ENCODE peak calls at places on chromosomes 5 and 9, in four cellular contexts. One of them, this sample, is unnamed.

GRCh38 chr5:156824800-156825199 is 25.3 kb upstream of the PPP1R2B start:
- DNase-seq in GM12878: no peak
- DNase-seq in K562: no peak
- DNase-seq in HepG2: peak
- DNase-seq in this sample: no peak

GRCh38 chr9:15501803-15502202 is 9.0 kb downstream of the PSIP1 start:
- DNase-seq in HepG2: no peak
- DNase-seq in GM12878: no peak
- DNase-seq in K562: no peak
- DNase-seq in this sample: no peak

GRCh38 chr9:95572370-95573151 is 55.8 kb upstream of the PTCH1 start:
- DNase-seq in K562: no peak
- DNase-seq in GM12878: no peak
- DNase-seq in HepG2: no peak
- DNase-seq in this sample: no peak

GRCh38 chr9:125540497-125540896 is 166.5 kb downstream of the MAPKAP1 start:
- DNase-seq in GM12878: no peak
- DNase-seq in K562: no peak
- DNase-seq in HepG2: no peak
- DNase-seq in this sample: no peak

GRCh38 chr9:24464321-24464951 is 81.3 kb downstream of the IZUMO3 start:
- DNase-seq in GM12878: no peak
- DNase-seq in K562: no peak
- DNase-seq in HepG2: no peak
- DNase-seq in this sample: no peak

GRCh38 chr5:34666392-34667080 is 10.4 kb downstream of the RAI14 start:
- DNase-seq in HepG2: no peak
- DNase-seq in GM12878: no peak
- DNase-seq in K562: no peak
- DNase-seq in this sample: no peak

GRCh38 chr5:180467028-180467427 is 27.2 kb upstream of the CNOT6 start:
- DNase-seq in GM12878: no peak
- DNase-seq in HepG2: no peak
- DNase-seq in K562: no peak
- DNase-seq in this sample: no peak

GRCh38 chr9:89734561-89734960 is 129.7 kb downstream of the GADD45G start:
- DNase-seq in GM12878: no peak
- DNase-seq in HepG2: no peak
- DNase-seq in K562: no peak
- DNase-seq in this sample: no peak

GRCh38 chr5:169009171-169009570 is 291.8 kb downstream of the SLIT3 start:
- DNase-seq in K562: no peak
- DNase-seq in HepG2: no peak
- DNase-seq in GM12878: no peak
- DNase-seq in this sample: no peak

DNA sequence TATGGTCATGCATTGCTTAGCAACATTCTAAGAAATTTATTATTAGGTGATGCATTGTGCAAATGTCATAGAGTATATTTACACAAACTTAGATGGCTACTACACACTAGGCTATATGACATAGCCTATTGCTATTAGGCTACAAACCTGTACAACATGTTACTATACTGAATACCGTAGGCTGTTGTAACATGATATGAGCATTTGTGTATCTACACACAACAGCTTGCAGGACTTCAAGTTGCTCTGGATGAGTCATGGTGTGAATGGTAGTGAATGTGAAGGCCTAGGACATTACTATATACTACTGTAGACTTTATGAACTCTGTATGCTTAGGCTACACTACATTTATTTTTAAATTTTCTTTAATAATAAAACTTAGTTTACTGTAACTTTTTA is 107.2 kb upstream of the MAMDC2 start:
- DNase-seq in HepG2: no peak
- DNase-seq in K562: no peak
- DNase-seq in GM12878: no peak
- DNase-seq in this sample: no peak
- TF ChIP-seq FOXK2 in HepG2: no peak
- TF ChIP-seq FOXK2 in K562: no peak
- TF ChIP-seq FOXK2 in GM12878: no peak
- TF ChIP-seq FOXK2 in this sample: no peak

GRCh38 chr9:36036253-36036779 is 397 bp upstream of the RECK start:
- DNase-seq in K562: no peak
- DNase-seq in HepG2: no peak
- DNase-seq in GM12878: no peak
- DNase-seq in this sample: no peak
- TF ChIP-seq SP1 in K562: no peak
- TF ChIP-seq SP1 in HepG2: no peak
- TF ChIP-seq SP1 in GM12878: no peak
- TF ChIP-seq SP1 in this sample: no peak

GRCh38 chr9:32069169-32069813 is 315.2 kb upstream of the ACO1 start:
- DNase-seq in K562: no peak
- DNase-seq in HepG2: peak
- DNase-seq in GM12878: no peak
- DNase-seq in this sample: no peak
- TF ChIP-seq BHLHE40 in K562: no peak
- TF ChIP-seq BHLHE40 in HepG2: no peak
- TF ChIP-seq BHLHE40 in GM12878: no peak
- TF ChIP-seq BHLHE40 in this sample: no peak

DNA sequence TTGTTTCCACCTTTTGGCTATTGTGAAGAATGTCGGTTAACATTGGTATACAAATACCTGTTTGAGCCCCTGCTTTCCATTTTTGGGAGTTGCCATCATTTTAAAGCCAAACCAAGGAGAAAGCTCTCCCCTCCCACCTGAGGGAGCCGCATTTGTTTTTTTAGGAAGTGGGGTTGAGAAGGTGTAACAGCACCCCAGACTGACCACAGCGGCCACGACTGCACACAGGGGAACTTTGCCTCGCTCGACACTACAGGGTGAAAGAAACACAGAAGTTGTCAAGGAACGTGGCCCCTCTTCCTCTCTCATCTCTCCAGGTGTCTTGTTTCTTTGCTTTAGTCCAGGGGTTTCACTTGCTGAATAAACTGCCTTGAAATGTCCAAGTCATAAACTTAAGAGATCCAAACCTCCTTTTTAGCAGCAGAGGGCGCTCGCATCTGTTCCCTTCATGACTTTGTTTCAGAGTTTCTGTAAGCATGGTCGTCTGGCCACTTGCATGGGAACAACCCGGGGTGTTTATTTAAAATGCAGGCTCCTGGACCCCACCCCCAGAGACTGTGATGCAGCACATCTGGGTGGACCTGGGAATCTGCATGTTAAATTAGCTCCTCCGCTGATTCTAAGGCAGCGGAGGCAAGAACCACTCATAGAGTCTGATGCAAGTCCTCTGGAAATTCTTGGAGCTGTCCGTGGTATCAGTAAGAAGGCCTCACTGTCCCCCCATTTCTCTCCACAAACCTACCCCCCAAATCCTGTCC is 2.1 kb upstream of the TTLL11 start:
- DNase-seq in GM12878: no peak
- DNase-seq in K562: peak
- DNase-seq in HepG2: peak
- DNase-seq in this sample: peak
- TF ChIP-seq FOXK2 in GM12878: no peak
- TF ChIP-seq FOXK2 in K562: no peak
- TF ChIP-seq FOXK2 in HepG2: no peak
- TF ChIP-seq FOXK2 in this sample: no peak

DNA sequence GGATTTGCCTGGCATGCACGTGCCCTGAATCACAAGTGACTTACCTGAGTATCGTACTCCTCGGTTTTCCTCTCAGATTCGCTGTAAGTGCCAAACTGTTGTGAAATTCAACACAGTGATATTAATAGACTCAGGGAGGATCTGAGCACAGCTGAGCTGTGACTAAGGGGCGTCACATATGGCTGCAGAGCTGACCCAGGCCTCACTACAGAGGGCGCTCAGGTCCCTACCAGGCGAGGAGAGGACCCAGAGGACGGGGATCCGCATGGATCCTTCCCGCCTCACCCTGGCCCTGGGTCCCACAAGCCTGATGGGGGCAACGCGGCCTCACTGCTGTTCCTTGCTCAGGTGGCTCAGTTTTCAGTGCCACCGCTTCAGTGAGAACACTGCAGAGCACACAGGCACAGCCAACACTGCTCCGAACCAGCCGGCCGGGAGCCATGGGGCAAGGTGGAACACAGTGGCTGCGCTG is 20.1 kb downstream of the CLPTM1L start:
- DNase-seq in HepG2: no peak
- DNase-seq in K562: no peak
- DNase-seq in GM12878: no peak
- DNase-seq in this sample: no peak
- TF ChIP-seq SP1 in HepG2: no peak
- TF ChIP-seq SP1 in K562: no peak
- TF ChIP-seq SP1 in GM12878: no peak
- TF ChIP-seq SP1 in this sample: no peak

DNA sequence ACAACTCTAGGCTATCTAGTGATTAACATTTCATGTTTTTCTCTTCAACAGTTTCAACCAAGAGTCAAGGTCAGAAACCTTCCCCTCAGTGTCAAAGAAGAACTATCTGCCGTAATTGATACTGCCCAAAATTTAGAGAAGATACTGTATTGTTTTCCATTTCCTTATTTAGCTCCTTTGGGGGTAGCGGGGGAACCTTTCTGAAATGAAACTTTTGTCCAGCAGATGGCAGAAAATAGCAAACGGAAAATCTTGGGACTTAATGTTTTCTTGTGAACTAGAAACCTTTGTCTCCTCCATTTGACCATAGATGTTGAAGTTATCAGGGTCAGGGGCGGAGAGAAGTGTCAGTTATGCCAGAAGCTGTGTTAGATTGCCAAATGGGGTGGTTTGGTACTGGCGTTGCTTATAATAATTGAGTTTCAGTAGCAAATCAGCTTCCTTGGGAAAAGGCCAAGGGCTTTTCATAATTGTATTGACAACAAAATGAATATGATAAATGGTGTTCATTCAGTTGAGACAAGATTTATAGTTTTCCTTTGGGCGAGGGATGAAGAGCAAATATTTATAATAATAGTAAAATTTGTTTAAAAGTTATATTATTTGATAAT is 101.7 kb upstream of the TLX3 start:
- DNase-seq in K562: peak
- DNase-seq in HepG2: peak
- DNase-seq in GM12878: no peak
- DNase-seq in this sample: peak
- TF ChIP-seq BHLHE40 in K562: no peak
- TF ChIP-seq BHLHE40 in HepG2: no peak
- TF ChIP-seq BHLHE40 in GM12878: no peak
- TF ChIP-seq BHLHE40 in this sample: no peak

DNA sequence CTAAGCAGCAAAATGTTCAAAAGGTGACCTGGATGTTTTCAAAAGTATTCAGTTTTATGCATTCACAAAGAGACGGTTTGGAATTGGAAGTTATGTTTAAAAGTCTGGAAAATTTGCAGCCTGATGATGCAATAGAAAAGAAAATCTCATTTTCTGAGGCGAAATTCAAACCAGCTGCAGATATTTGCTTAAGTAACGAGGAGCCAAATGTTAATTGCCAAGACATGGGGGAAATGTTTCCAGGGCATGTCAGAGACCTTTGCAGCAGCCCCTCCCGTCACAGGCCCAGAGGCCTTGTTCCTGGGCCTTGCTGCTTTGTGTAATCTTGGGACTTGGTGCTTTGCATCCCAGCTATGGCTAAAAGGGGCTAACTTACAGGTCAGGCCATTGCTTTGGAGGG is 228.2 kb downstream of the MAN2A1 start:
- DNase-seq in K562: no peak
- DNase-seq in HepG2: no peak
- DNase-seq in GM12878: no peak
- DNase-seq in this sample: no peak
- TF ChIP-seq FOXK2 in K562: no peak
- TF ChIP-seq FOXK2 in HepG2: no peak
- TF ChIP-seq FOXK2 in GM12878: no peak
- TF ChIP-seq FOXK2 in this sample: no peak

DNA sequence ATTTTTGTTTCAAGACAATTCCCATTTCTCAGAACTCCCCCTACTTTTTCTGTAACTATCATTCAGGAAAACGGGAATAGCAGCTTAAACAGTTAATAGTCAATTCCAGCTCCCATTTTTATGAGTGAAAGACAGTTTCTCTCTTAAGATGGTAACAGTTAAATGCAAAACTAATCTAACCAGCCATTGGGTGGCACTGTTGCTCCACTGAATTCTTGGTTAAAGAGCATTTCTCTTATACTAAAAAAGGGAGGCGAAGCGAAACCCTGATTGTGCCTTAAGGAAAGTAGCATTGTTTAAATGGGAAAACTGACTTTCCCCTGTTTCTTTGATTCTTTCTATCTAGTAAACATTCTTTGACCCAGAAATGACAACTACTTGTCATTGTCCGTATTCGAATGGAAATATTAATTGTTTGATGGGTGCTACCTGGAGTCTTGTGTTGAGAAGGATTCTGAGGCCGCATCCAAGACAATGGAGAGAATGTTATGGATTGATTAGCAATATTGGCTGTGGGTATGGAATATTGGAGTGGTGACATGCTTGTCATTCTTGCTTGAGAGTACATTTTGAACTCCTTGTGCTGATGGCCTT is 507.8 kb downstream of the MAT2B start:
- DNase-seq in GM12878: peak
- DNase-seq in K562: peak
- DNase-seq in HepG2: peak
- DNase-seq in this sample: peak
- TF ChIP-seq SP1 in GM12878: no peak
- TF ChIP-seq SP1 in K562: no peak
- TF ChIP-seq SP1 in HepG2: no peak
- TF ChIP-seq SP1 in this sample: no peak

GRCh38 chr9:84667571-84668203 is 1.8 kb upstream of the NTRK2 start:
- DNase-seq in GM12878: no peak
- DNase-seq in HepG2: no peak
- DNase-seq in K562: peak
- DNase-seq in this sample: peak
- TF ChIP-seq BHLHE40 in GM12878: no peak
- TF ChIP-seq BHLHE40 in HepG2: no peak
- TF ChIP-seq BHLHE40 in K562: no peak
- TF ChIP-seq BHLHE40 in this sample: no peak

This sample was measured in HEK293T.